ENCODE peak calls at places on chromosomes 13 and 19, in eight cellular contexts. P is transverse colon; U is endodermal cell; G is HT-29; W is COR-L47; F is activated gamma-delta T cell treated with Interleukin-2 at 50 U/mL for 16 hours; X is activated CD4-positive, CD25-positive, alpha-beta regulatory T cell treated with anti-CD3 and anti-CD28 coated beads, Interleukin-2, amount 50 U/mL, for 72 hours; Y is brain pericyte. V is an unnamed sample.

GRCh38 chr19:52453324-52454094 is at the start of gene ZNF578:
- DNase-seq in Y (peak), U (no peak), F (peak), X (peak), G (no peak), W (no peak), P (peak), V (no peak)

GRCh38 chr13:43694265-43694664 is 92.5 kb downstream of the ENOX1 start:
- DNase-seq in U (no peak), F (no peak), P (no peak), G (no peak), X (no peak), W (no peak), Y (no peak), V (no peak)

GRCh38 chr13:97028441-97029299 is 34.4 kb upstream of the OXGR1 start:
- DNase-seq in X (peak), Y (no peak), W (peak), U (peak), F (peak), G (peak), P (peak), V (peak)

GRCh38 chr19:33231511-33231910 is 5.9 kb upstream of the SLC7A10 start:
- DNase-seq in X (no peak), G (no peak), U (no peak), Y (no peak), F (no peak), P (no peak), W (no peak), V (no peak)

GRCh38 chr13:28346136-28346535 is 148.8 kb downstream of the FLT1 start:
- DNase-seq in Y (no peak), P (no peak), X (no peak), U (no peak), W (no peak), G (no peak), F (no peak), V (peak)

GRCh38 chr19:11382898-11383705 is 1.0 kb downstream of the EPOR start:
- DNase-seq in X (peak), G (no peak), U (peak), W (peak), P (peak), Y (no peak), F (peak), V (peak)

GRCh38 chr13:59424661-59425060 is 739.1 kb downstream of the DIAPH3 start:
- DNase-seq in X (no peak), P (no peak), G (no peak), Y (no peak), F (no peak), U (no peak), W (no peak), V (no peak)

GRCh38 chr19:46984077-46985010 is 35.3 kb upstream of the NPAS1 start:
- DNase-seq in P (no peak), U (no peak), Y (no peak), X (no peak), W (peak), F (no peak), G (peak), V (peak)

GRCh38 chr13:36382030-36382429 is 35.8 kb upstream of the SPART start:
- DNase-seq in F (no peak), Y (no peak), X (no peak), U (no peak), W (no peak), P (no peak), G (no peak), V (no peak)

GRCh38 chr19:16338470-16339360 is 14.1 kb downstream of the KLF2 start:
- DNase-seq in G (no peak), U (peak), W (no peak), F (peak), P (peak), X (peak), Y (no peak), V (peak)

GRCh38 chr19:48364564-48365363 is 597 bp downstream of the SYNGR4 start:
- DNase-seq in G (no peak), Y (no peak), P (peak), W (no peak), X (no peak), U (no peak), F (no peak), V (no peak)

GRCh38 chr13:73385848-73386247 is 327.0 kb downstream of the KLF5 start:
- DNase-seq in G (no peak), Y (no peak), X (no peak), F (no peak), P (no peak), U (no peak), W (no peak), V (no peak)

GRCh38 chr19:6228523-6229215 is 51.1 kb downstream of the MLLT1 start:
- DNase-seq in W (no peak), X (no peak), Y (no peak), U (no peak), G (no peak), P (no peak), F (no peak), V (no peak)

GRCh38 chr13:113183450-113184129 is 24.9 kb downstream of the PCID2 start:
- DNase-seq in P (no peak), W (no peak), U (no peak), Y (peak), F (no peak), X (no peak), G (no peak), V (no peak)

GRCh38 chr13:72952529-72953141 is 106.2 kb upstream of the KLF5 start:
- DNase-seq in F (no peak), X (no peak), Y (no peak), P (no peak), G (peak), U (peak), W (no peak), V (no peak)

GRCh38 chr19:48873476-48874308 is 1.5 kb downstream of the PPP1R15A start:
- DNase-seq in X (no peak), G (no peak), W (no peak), Y (no peak), U (peak), F (no peak), P (no peak), V (no peak)

GRCh38 chr13:44815507-44816074 is 173.7 kb downstream of the NUFIP1 start:
- DNase-seq in G (peak), U (peak), F (no peak), W (no peak), Y (peak), P (no peak), X (no peak), V (peak)

GRCh38 chr13:65336916-65337315 is 1893.2 kb downstream of the PCDH9 start:
- DNase-seq in U (no peak), X (no peak), Y (peak), W (peak), F (no peak), G (no peak), P (no peak), V (no peak)

GRCh38 chr13:20191902-20192469 is 752 bp downstream of the GJB2 start:
- DNase-seq in U (peak), G (peak), X (no peak), P (peak), Y (no peak), F (no peak), W (peak), V (peak)

GRCh38 chr13:20118268-20119140 is 42.3 kb downstream of the GJA3 start:
- DNase-seq in X (peak), P (peak), F (peak), U (peak), W (peak), G (peak), Y (no peak), V (peak)

GRCh38 chr19:21052902-21053301 is 29.1 kb upstream of the ZNF714 start:
- DNase-seq in G (no peak), U (no peak), F (no peak), X (no peak), W (no peak), P (no peak), Y (no peak), V (no peak)

GRCh38 chr13:30963794-30964193 is 31.3 kb downstream of the TEX26 start:
- DNase-seq in U (no peak), G (peak), W (no peak), F (no peak), X (no peak), Y (no peak), P (peak), V (no peak)